ENCODE peak calls at places on chromosomes 13 and 19, in seven cellular contexts. O is body of pancreas; Z is upper lobe of left lung; T is GM23248; E is upper lobe of right lung; A is CD4-positive, alpha-beta memory T cell; U is heart right ventricle. L is an unnamed sample. For H3K4me1 and H3K9me3, the result is how much of the 10 kb centered on the place peaks cover.

GRCh38 chr13:67148219-67148583 is 81.9 kb downstream of the PCDH9 start:
- DNase-seq in O (no peak), T (peak), Z (no peak), E (no peak), A (no peak), U (no peak), L (no peak)

GRCh38 chr19:20273951-20274578 is 107.1 kb downstream of the ZNF486 start:
- DNase-seq in U (no peak), T (no peak), Z (no peak), A (no peak), O (no peak), E (no peak), L (no peak)

GRCh38 chr19:48955308-48955958 is 758 bp downstream of the BAX start:
- DNase-seq in O (no peak), A (no peak), Z (no peak), E (no peak), T (no peak), U (no peak), L (no peak)

GRCh38 chr19:19111967-19112580 is 26.2 kb downstream of the TMEM161A start:
- DNase-seq in A (no peak), O (no peak), Z (no peak), T (no peak), U (no peak), E (no peak), L (no peak)

GRCh38 chr19:15871570-15871969 is 26.3 kb downstream of the CYP4F2 start:
- DNase-seq in E (no peak), U (no peak), T (no peak), Z (no peak), A (no peak), O (peak), L (no peak)

GRCh38 chr19:29687244-29687896 is 22.1 kb downstream of the PLEKHF1 start:
- DNase-seq in E (no peak), Z (no peak), U (no peak), O (peak), T (peak), A (no peak), L (no peak)

GRCh38 chr19:40661616-40662015 is 28.8 kb downstream of the NUMBL start:
- DNase-seq in E (no peak), Z (no peak), O (no peak), A (no peak), U (no peak), T (no peak), L (no peak)

GRCh38 chr19:11197291-11198174 is at the start of gene KANK2:
- DNase-seq in A (peak), O (peak), Z (peak), E (peak), U (peak), T (peak), L (peak)

GRCh38 chr19:46404884-46405658 is 8.3 kb downstream of the CCDC8 start:
- DNase-seq in A (no peak), T (no peak), O (peak), E (no peak), U (no peak), Z (peak), L (no peak)

GRCh38 chr13:44403720-44404063 is 30.1 kb downstream of the SERP2 start:
- DNase-seq in Z (no peak), E (no peak), T (no peak), O (no peak), A (no peak), U (no peak), L (no peak)

GRCh38 chr13:40933508-40933907 is 85.6 kb downstream of the ELF1 start:
- DNase-seq in E (no peak), T (no peak), U (no peak), A (no peak), Z (no peak), O (no peak), L (no peak)

GRCh38 chr13:46463719-46464118 is 76.7 kb upstream of the RUBCNL start:
- DNase-seq in O (no peak), T (no peak), Z (no peak), U (no peak), E (no peak), A (no peak), L (no peak)

GRCh38 chr19:17455711-17456123 is 5.0 kb downstream of the NXNL1 start:
- DNase-seq in O (no peak), U (no peak), A (no peak), E (peak), T (peak), Z (no peak), L (no peak)

DNA sequence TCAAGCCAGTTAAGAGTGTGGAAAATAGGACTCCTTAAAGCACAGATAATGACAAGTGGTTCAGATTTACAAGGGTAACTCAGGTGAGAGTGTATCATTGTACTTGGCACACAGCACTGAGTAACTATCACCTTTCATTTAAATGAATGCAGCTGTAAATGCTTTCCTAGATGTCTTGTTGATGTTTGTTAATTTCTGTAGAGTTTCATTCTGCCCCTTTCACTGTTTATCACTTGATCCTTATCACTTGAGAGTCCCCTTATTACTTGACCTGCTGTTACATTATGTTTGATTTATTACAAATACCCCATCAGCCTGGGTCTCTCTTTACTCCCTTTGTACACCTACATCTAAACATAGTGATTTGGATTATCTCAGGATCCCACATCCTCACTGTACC is 38.1 kb upstream of the ZNF527 start:
- DNase-seq in T (no peak), E (no peak), Z (no peak), U (no peak), A (no peak), O (no peak), L (no peak)
- H3K4me3 ChIP-seq in T (no peak), E (no peak), Z (no peak), U (no peak), A (no peak), O (no peak), L (no peak)

DNA sequence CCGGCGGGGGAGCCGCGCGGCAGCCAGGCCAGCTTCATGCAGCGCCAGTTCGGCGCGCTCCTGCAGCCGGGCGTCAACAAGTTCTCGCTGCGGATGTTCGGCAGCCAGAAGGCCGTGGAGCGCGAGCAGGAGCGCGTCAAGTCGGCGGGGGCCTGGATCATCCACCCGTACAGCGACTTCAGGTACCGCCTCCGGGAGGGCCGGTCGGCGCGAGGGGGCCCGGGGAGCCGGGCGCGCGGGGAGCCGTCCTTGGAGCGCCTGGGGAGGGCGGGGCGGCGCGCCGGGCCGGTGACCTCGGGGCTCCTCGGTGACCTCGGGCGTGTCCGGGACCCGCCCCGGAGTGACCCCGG is 690 bp downstream of the HCN2 start:
- DNase-seq in Z (no peak), T (peak), E (no peak), O (no peak), A (no peak), U (no peak), L (no peak)
- H3K4me1 ChIP-seq in Z (under half), T (under half), E (under half), O (under half), A (under half), U (under half), L (under half)

GRCh38 chr13:113613789-113614379 is 29.3 kb downstream of the TFDP1 start:
- DNase-seq in Z (no peak), A (no peak), T (no peak), E (no peak), O (no peak), U (no peak), L (no peak)
- H3K9me3 ChIP-seq in Z (under half), A (under half), T (under half), E (under half), O (under half), U (under half), L (under half)

GRCh38 chr19:2700660-2701360 is 1.7 kb downstream of the GNG7 start:
- DNase-seq in U (no peak), T (no peak), A (no peak), O (no peak), Z (no peak), E (no peak), L (no peak)

GRCh38 chr19:2703077-2703437 is 563 bp upstream of the GNG7 start:
- DNase-seq in E (no peak), Z (no peak), A (no peak), O (no peak), T (no peak), U (no peak), L (no peak)

GRCh38 chr19:2702170-2703076 is at the start of gene GNG7:
- DNase-seq in E (peak), A (peak), U (peak), Z (peak), T (peak), O (peak), L (peak)

GRCh38 chr19:2701361-2702169 is 929 bp downstream of the GNG7 start:
- DNase-seq in E (no peak), A (no peak), O (no peak), U (no peak), T (no peak), Z (no peak), L (no peak)

GRCh38 chr19:2699413-2700142 is 2.9 kb downstream of the GNG7 start:
- DNase-seq in A (no peak), Z (no peak), E (no peak), U (no peak), T (no peak), O (no peak), L (no peak)
- H3K4me3 ChIP-seq in A (no peak), Z (no peak), E (no peak), U (no peak), T (no peak), O (no peak), L (no peak)

GRCh38 chr13:24220086-24220703 is 59.7 kb downstream of the SPATA13 start:
- DNase-seq in U (no peak), O (peak), Z (peak), T (peak), E (no peak), A (peak), L (peak)

GRCh38 chr13:24217601-24218281 is 57.2 kb downstream of the SPATA13 start:
- DNase-seq in E (peak), A (no peak), Z (peak), U (no peak), O (peak), T (peak), L (no peak)

GRCh38 chr13:24221007-24221406 is 60.5 kb downstream of the SPATA13 start:
- DNase-seq in T (no peak), U (no peak), E (no peak), Z (no peak), A (no peak), O (peak), L (no peak)

GRCh38 chr13:24218320-24218719 is 57.8 kb downstream of the SPATA13 start:
- DNase-seq in E (no peak), T (no peak), A (no peak), U (no peak), Z (no peak), O (no peak), L (no peak)

DNA sequence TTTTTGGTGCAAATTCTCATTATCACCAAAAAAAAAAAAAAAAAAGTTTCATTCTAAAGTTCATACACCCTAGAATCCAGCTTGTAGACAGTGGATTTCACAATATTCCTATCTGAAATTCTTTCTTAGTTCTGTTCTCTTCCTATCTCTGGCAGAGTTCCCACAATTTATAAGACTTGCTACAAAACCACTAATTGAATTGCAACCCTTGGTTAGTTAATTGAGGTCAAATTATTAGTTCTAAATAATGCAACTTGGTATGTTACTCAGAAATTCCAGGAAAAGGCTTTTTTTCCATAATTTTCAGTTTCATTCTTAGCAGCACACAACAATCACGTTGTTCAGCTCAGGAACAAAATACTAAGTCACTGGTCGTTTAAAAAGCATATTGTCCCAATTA is 58.5 kb downstream of the SPATA13 start:
- DNase-seq in O (no peak), Z (no peak), E (no peak), T (no peak), A (no peak), U (no peak), L (no peak)
- H3K4me1 ChIP-seq in O (half or more), Z (under half), E (under half), T (under half), A (under half), U (half or more), L (under half)

GRCh38 chr13:86051134-86052103 is 252.2 kb upstream of the SLITRK6 start:
- DNase-seq in T (no peak), O (no peak), Z (no peak), E (no peak), U (no peak), A (no peak), L (no peak)
- H3K9me3 ChIP-seq in T (under half), O (under half), Z (under half), E (under half), U (under half), A (under half), L (under half)

DNA sequence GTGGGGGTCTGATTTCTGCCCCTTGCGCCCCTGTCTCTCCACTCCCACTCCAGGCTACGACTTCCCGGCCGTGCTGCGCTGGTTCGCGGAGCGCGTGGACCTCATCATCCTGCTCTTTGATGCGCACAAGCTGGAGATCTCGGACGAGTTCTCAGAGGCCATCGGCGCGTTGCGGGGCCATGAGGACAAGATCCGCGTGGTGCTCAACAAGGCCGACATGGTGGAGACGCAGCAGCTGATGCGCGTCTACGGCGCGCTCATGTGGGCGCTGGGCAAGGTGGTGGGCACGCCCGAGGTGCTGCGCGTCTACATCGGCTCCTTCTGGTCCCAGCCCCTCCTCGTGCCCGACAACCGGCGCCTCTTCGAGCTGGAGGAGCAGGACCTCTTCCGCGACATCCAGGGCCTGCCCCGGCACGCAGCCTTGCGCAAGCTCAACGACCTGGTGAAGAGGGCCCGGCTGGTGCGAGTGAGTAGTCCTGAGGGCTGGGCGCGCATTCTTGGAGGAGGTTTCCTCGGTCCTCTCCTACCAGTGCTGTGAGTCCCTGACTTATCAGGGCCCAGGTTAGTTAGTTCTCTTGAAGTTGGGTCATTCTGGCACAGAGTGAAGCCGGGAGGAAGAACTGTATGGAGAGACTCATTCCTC is 12.7 kb downstream of the EHD2 start:
- DNase-seq in A (no peak), E (peak), Z (peak), O (no peak), U (no peak), T (no peak), L (no peak)
- H3K4me3 ChIP-seq in A (no peak), E (no peak), Z (no peak), O (no peak), U (no peak), T (no peak), L (no peak)

GRCh38 chr13:24038405-24038804 is 122.1 kb upstream of the SPATA13 start:
- DNase-seq in A (no peak), T (peak), Z (no peak), O (no peak), E (no peak), U (no peak), L (no peak)
- H3K4me1 ChIP-seq in A (under half), T (under half), Z (under half), O (half or more), E (under half), U (under half), L (under half)

GRCh38 chr19:44280916-44281315 is 21.2 kb downstream of the ZNF233 start:
- DNase-seq in U (no peak), E (no peak), A (no peak), O (no peak), T (no peak), Z (no peak), L (no peak)
- H3K9me3 ChIP-seq in U (half or more), E (half or more), A (under half), O (under half), T (under half), Z (half or more), L (under half)